ENCODE peak calls at places on chromosomes 12 and 14, in four cellular contexts. W is NCI-H1436; Q is stimulated activated CD8-positive, alpha-beta memory T cell treated with anti-CD3 and anti-CD28 coated beads, Interleukin-12 subunit alpha, Interleukin-12 subunit beta, amount 100 ng/mL, for 1 hour; N is NCI-H1105 treated with DMSO at 0.1 percent for 48 hours. A is an unnamed sample.

GRCh38 chr14:55698051-55698450 is 118.0 kb downstream of the KTN1 start:
- DNase-seq in W (no peak), Q (no peak), N (no peak), A (no peak)

GRCh38 chr12:82411561-82412230 is 53.4 kb downstream of the METTL25 start:
- DNase-seq in W (no peak), Q (no peak), N (no peak), A (no peak)

GRCh38 chr14:20998674-20999366 is at the start of gene SLC39A2:
- DNase-seq in W (no peak), Q (no peak), N (no peak), A (no peak)

GRCh38 chr12:52231305-52232232 is 1.5 kb upstream of the KRT7 start:
- DNase-seq in W (no peak), Q (no peak), N (no peak), A (no peak)

GRCh38 chr14:30005114-30005698 is 77.6 kb upstream of the PRKD1 start:
- DNase-seq in W (peak; percentile 59), Q (no peak), N (peak; percentile 53), A (no peak)

GRCh38 chr12:22656376-22656775 is 31.4 kb downstream of the ETNK1 start:
- DNase-seq in W (no peak), Q (no peak), N (peak; percentile 16), A (no peak)

GRCh38 chr12:11581179-11581755 is 68.2 kb upstream of the ETV6 start:
- DNase-seq in W (peak; percentile 78), Q (peak; percentile 72), N (peak; percentile 77), A (peak; percentile 37)

GRCh38 chr14:69079188-69079742 is 73.7 kb downstream of the DCAF5 start:
- DNase-seq in W (no peak), Q (no peak), N (no peak), A (no peak)

GRCh38 chr14:65164068-65164824 is 61.9 kb upstream of the MAX start:
- DNase-seq in W (peak; percentile 27), Q (peak; percentile 27), N (peak; percentile 63), A (no peak)

GRCh38 chr14:49134940-49135339 is 451.2 kb downstream of the RPS29 start:
- DNase-seq in W (no peak), Q (no peak), N (no peak), A (no peak)

GRCh38 chr12:86950043-86950838 is 694.0 kb upstream of the MGAT4C start:
- DNase-seq in W (no peak), Q (no peak), N (peak; percentile 45), A (no peak)

GRCh38 chr12:117857632-117858274 is 111.0 kb downstream of the KSR2 start:
- DNase-seq in W (peak; percentile 37), Q (peak; percentile 10), N (no peak), A (no peak)

GRCh38 chr14:91284791-91285548 is 40.5 kb upstream of the GPR68 start:
- DNase-seq in W (no peak), Q (no peak), N (no peak), A (no peak)

GRCh38 chr12:131449027-131449426 is 261.9 kb upstream of the SFSWAP start:
- DNase-seq in W (no peak), Q (no peak), N (no peak), A (no peak)

GRCh38 chr12:69425417-69425816 is 44.8 kb upstream of the FRS2 start:
- DNase-seq in W (no peak), Q (no peak), N (no peak), A (no peak)

GRCh38 chr14:64812412-64812811 is 67.3 kb downstream of the SPTB start:
- DNase-seq in W (peak; percentile 92), Q (no peak), N (peak; percentile 88), A (no peak)

GRCh38 chr14:103879570-103880333 is 32.4 kb upstream of the PPP1R13B start:
- DNase-seq in W (no peak), Q (no peak), N (no peak), A (no peak)

GRCh38 chr14:93965287-93965821 is 11.0 kb downstream of the ASB2 start:
- DNase-seq in W (no peak), Q (no peak), N (no peak), A (no peak)

GRCh38 chr12:123772074-123772473 is 10.0 kb downstream of the DNAH10 start:
- DNase-seq in W (no peak), Q (no peak), N (no peak), A (no peak)

GRCh38 chr12:85805654-85806053 is 30.6 kb downstream of the RASSF9 start:
- DNase-seq in W (no peak), Q (no peak), N (no peak), A (no peak)

GRCh38 chr12:90940872-90941499 is 14.0 kb downstream of the CCER1 start:
- DNase-seq in W (peak; percentile 10), Q (no peak), N (peak; percentile 79), A (no peak)

GRCh38 chr14:71713061-71713850 is 219.0 kb upstream of the RGS6 start:
- DNase-seq in W (no peak), Q (no peak), N (no peak), A (no peak)

GRCh38 chr12:68785823-68786222 is 22.2 kb upstream of the MDM2 start:
- DNase-seq in W (no peak), Q (no peak), N (no peak), A (no peak)

GRCh38 chr12:101963703-101964102 is 86.3 kb downstream of the DRAM1 start:
- DNase-seq in W (no peak), Q (no peak), N (no peak), A (no peak)

GRCh38 chr12:114355389-114356088 is 50.4 kb downstream of the TBX5 start:
- DNase-seq in W (no peak), Q (no peak), N (no peak), A (no peak)

A was measured in CMK.